ENCODE peak calls at places on chromosomes 12 and 14, in five cellular contexts. One of them, this sample, is unnamed.
A peak's percentile ranks its signal among the peaks of the same experiment; 100 is the strongest.

GRCh38 chr14:100593751-100594624 is 6.8 kb upstream of the BEGAIN start:
- DNase-seq in H9: no peak
- DNase-seq in neuronal stem cell: no peak
- DNase-seq in mesenchymal stem cell: no peak
- DNase-seq in H1: no peak
- DNase-seq in this sample: no peak

GRCh38 chr14:67385120-67385519 is 25.0 kb downstream of the EIF2S1 start:
- DNase-seq in H9: no peak
- DNase-seq in neuronal stem cell: no peak
- DNase-seq in H1: no peak
- DNase-seq in mesenchymal stem cell: no peak
- DNase-seq in this sample: no peak

GRCh38 chr12:3041558-3042164 is 35.5 kb upstream of the TSPAN9 start:
- DNase-seq in H9: peak; percentile 88
- DNase-seq in mesenchymal stem cell: peak; percentile 85
- DNase-seq in H1: peak; percentile 69
- DNase-seq in neuronal stem cell: peak; percentile 68
- DNase-seq in this sample: peak; percentile 75

GRCh38 chr12:107320929-107321618 is 227.7 kb upstream of the CRY1 start:
- DNase-seq in H1: peak; percentile 68
- DNase-seq in neuronal stem cell: no peak
- DNase-seq in H9: peak; percentile 70
- DNase-seq in mesenchymal stem cell: no peak
- DNase-seq in this sample: peak; percentile 10

GRCh38 chr12:33052141-33053051 is 155.8 kb upstream of the PKP2 start:
- DNase-seq in H1: no peak
- DNase-seq in H9: no peak
- DNase-seq in mesenchymal stem cell: no peak
- DNase-seq in neuronal stem cell: no peak
- DNase-seq in this sample: no peak

GRCh38 chr12:106046301-106046846 is 92.4 kb downstream of the NUAK1 start:
- DNase-seq in H9: no peak
- DNase-seq in mesenchymal stem cell: no peak
- DNase-seq in H1: no peak
- DNase-seq in neuronal stem cell: no peak
- DNase-seq in this sample: no peak

GRCh38 chr14:103216399-103216798 is 93.1 kb downstream of the TNFAIP2 start:
- DNase-seq in H1: no peak
- DNase-seq in mesenchymal stem cell: no peak
- DNase-seq in H9: no peak
- DNase-seq in neuronal stem cell: no peak
- DNase-seq in this sample: no peak

GRCh38 chr14:73607241-73607640 is 5.1 kb upstream of the ACOT6 start:
- DNase-seq in H1: no peak
- DNase-seq in mesenchymal stem cell: no peak
- DNase-seq in H9: no peak
- DNase-seq in neuronal stem cell: no peak
- DNase-seq in this sample: no peak

GRCh38 chr12:131102991-131103609 is 149.4 kb downstream of the ADGRD1 start:
- DNase-seq in mesenchymal stem cell: no peak
- DNase-seq in neuronal stem cell: peak; percentile 20
- DNase-seq in H9: peak; percentile 35
- DNase-seq in H1: peak; percentile 45
- DNase-seq in this sample: no peak

GRCh38 chr14:78836777-78837176 is 666.6 kb downstream of the NRXN3 start:
- DNase-seq in neuronal stem cell: peak; percentile 44
- DNase-seq in H1: peak; percentile 74
- DNase-seq in mesenchymal stem cell: peak; percentile 61
- DNase-seq in H9: peak; percentile 85
- DNase-seq in this sample: peak; percentile 41

GRCh38 chr12:78864483-78865296 is at the start of gene SYT1:
- DNase-seq in H9: peak; percentile 98
- DNase-seq in mesenchymal stem cell: peak; percentile 91
- DNase-seq in neuronal stem cell: peak; percentile 85
- DNase-seq in H1: peak; percentile 56
- DNase-seq in this sample: no peak

GRCh38 chr14:71574976-71575375 is 357.3 kb upstream of the RGS6 start:
- DNase-seq in mesenchymal stem cell: peak; percentile 83
- DNase-seq in H1: no peak
- DNase-seq in H9: no peak
- DNase-seq in neuronal stem cell: no peak
- DNase-seq in this sample: peak; percentile 33

GRCh38 chr14:24171422-24172260 is at the start of gene REC8:
- DNase-seq in H1: peak; percentile 97
- DNase-seq in mesenchymal stem cell: peak; percentile 92
- DNase-seq in H9: peak; percentile 100
- DNase-seq in neuronal stem cell: peak; percentile 94
- DNase-seq in this sample: no peak

GRCh38 chr14:54446201-54446693 is 5.1 kb upstream of the CNIH1 start:
- DNase-seq in H1: no peak
- DNase-seq in H9: no peak
- DNase-seq in mesenchymal stem cell: no peak
- DNase-seq in neuronal stem cell: no peak
- DNase-seq in this sample: no peak

GRCh38 chr12:131013118-131013517 is 59.4 kb downstream of the ADGRD1 start:
- DNase-seq in H1: no peak
- DNase-seq in H9: no peak
- DNase-seq in mesenchymal stem cell: no peak
- DNase-seq in neuronal stem cell: no peak
- DNase-seq in this sample: no peak

GRCh38 chr14:38405851-38406630 is 150.1 kb upstream of the CLEC14A start:
- DNase-seq in H1: no peak
- DNase-seq in H9: peak; percentile 39
- DNase-seq in mesenchymal stem cell: peak; percentile 75
- DNase-seq in neuronal stem cell: peak; percentile 40
- DNase-seq in this sample: no peak

GRCh38 chr12:80272516-80272915 is 171.5 kb upstream of the PTPRQ start:
- DNase-seq in H9: no peak
- DNase-seq in neuronal stem cell: peak; percentile 11
- DNase-seq in H1: no peak
- DNase-seq in mesenchymal stem cell: no peak
- DNase-seq in this sample: no peak

GRCh38 chr14:34872822-34873590 is 2.2 kb downstream of the BAZ1A start:
- DNase-seq in H1: no peak
- DNase-seq in neuronal stem cell: peak; percentile 2
- DNase-seq in H9: peak; percentile 75
- DNase-seq in mesenchymal stem cell: peak; percentile 68
- DNase-seq in this sample: no peak

GRCh38 chr14:96149131-96149530 is 55.5 kb upstream of the BDKRB2 start:
- DNase-seq in H1: no peak
- DNase-seq in neuronal stem cell: no peak
- DNase-seq in H9: no peak
- DNase-seq in mesenchymal stem cell: no peak
- DNase-seq in this sample: no peak

GRCh38 chr14:94123296-94123695 is 6.1 kb downstream of the IFI27L2 start:
- DNase-seq in H1: no peak
- DNase-seq in H9: peak; percentile 17
- DNase-seq in mesenchymal stem cell: no peak
- DNase-seq in neuronal stem cell: no peak
- DNase-seq in this sample: no peak

GRCh38 chr12:43501705-43502104 is 50.3 kb downstream of the ADAMTS20 start:
- DNase-seq in H1: no peak
- DNase-seq in H9: no peak
- DNase-seq in mesenchymal stem cell: peak; percentile 40
- DNase-seq in neuronal stem cell: no peak
- DNase-seq in this sample: no peak

GRCh38 chr14:102943979-102944378 is 21.5 kb downstream of the AMN start:
- DNase-seq in mesenchymal stem cell: no peak
- DNase-seq in H1: no peak
- DNase-seq in H9: no peak
- DNase-seq in neuronal stem cell: no peak
- DNase-seq in this sample: no peak

GRCh38 chr12:112861284-112861683 is 45.5 kb upstream of the OAS1 start:
- DNase-seq in H1: no peak
- DNase-seq in neuronal stem cell: no peak
- DNase-seq in mesenchymal stem cell: no peak
- DNase-seq in H9: no peak
- DNase-seq in this sample: no peak

GRCh38 chr12:122976648-122976975 is 1.6 kb downstream of the OGFOD2 start:
- DNase-seq in H9: no peak
- DNase-seq in neuronal stem cell: no peak
- DNase-seq in H1: no peak
- DNase-seq in mesenchymal stem cell: no peak
- DNase-seq in this sample: no peak

GRCh38 chr12:98373019-98373554 is 142.3 kb upstream of the TMPO start:
- DNase-seq in neuronal stem cell: peak; percentile 62
- DNase-seq in mesenchymal stem cell: peak; percentile 62
- DNase-seq in H1: no peak
- DNase-seq in H9: no peak
- DNase-seq in this sample: peak; percentile 69

GRCh38 chr12:12003609-12004008 is 67.1 kb upstream of the BCL2L14 start:
- DNase-seq in mesenchymal stem cell: no peak
- DNase-seq in H1: no peak
- DNase-seq in H9: no peak
- DNase-seq in neuronal stem cell: no peak
- DNase-seq in this sample: no peak

GRCh38 chr14:76640923-76641395 is 120.3 kb upstream of the VASH1 start:
- DNase-seq in H9: no peak
- DNase-seq in H1: no peak
- DNase-seq in mesenchymal stem cell: no peak
- DNase-seq in neuronal stem cell: no peak
- DNase-seq in this sample: no peak

GRCh38 chr12:46024099-46024498 is 33.7 kb upstream of the SCAF11 start:
- DNase-seq in H1: no peak
- DNase-seq in H9: no peak
- DNase-seq in mesenchymal stem cell: no peak
- DNase-seq in neuronal stem cell: no peak
- DNase-seq in this sample: no peak

GRCh38 chr12:100706029-100706428 is 88.5 kb upstream of the ANO4 start:
- DNase-seq in H9: no peak
- DNase-seq in H1: no peak
- DNase-seq in mesenchymal stem cell: peak; percentile 93
- DNase-seq in neuronal stem cell: no peak
- DNase-seq in this sample: peak; percentile 85

GRCh38 chr12:15855646-15856045 is 26.5 kb upstream of the STRAP start:
- DNase-seq in H9: no peak
- DNase-seq in mesenchymal stem cell: peak; percentile 66
- DNase-seq in neuronal stem cell: no peak
- DNase-seq in H1: no peak
- DNase-seq in this sample: peak; percentile 21

GRCh38 chr12:15858348-15858747 is 23.8 kb upstream of the STRAP start:
- DNase-seq in neuronal stem cell: no peak
- DNase-seq in H1: no peak
- DNase-seq in mesenchymal stem cell: no peak
- DNase-seq in H9: peak; percentile 62
- DNase-seq in this sample: no peak

GRCh38 chr12:15861404-15861803 is 20.8 kb upstream of the STRAP start:
- DNase-seq in neuronal stem cell: no peak
- DNase-seq in H9: no peak
- DNase-seq in mesenchymal stem cell: no peak
- DNase-seq in H1: no peak
- DNase-seq in this sample: no peak

GRCh38 chr12:15856097-15856982 is 25.8 kb upstream of the STRAP start:
- DNase-seq in mesenchymal stem cell: peak; percentile 78
- DNase-seq in H9: no peak
- DNase-seq in H1: peak; percentile 58
- DNase-seq in neuronal stem cell: peak; percentile 56
- DNase-seq in this sample: peak; percentile 88

GRCh38 chr12:15859136-15859535 is 23.1 kb upstream of the STRAP start:
- DNase-seq in H9: no peak
- DNase-seq in mesenchymal stem cell: no peak
- DNase-seq in H1: no peak
- DNase-seq in neuronal stem cell: no peak
- DNase-seq in this sample: no peak
- H2BK5ac ChIP-seq in H9: no peak overlapping the region
- H2BK5ac ChIP-seq in mesenchymal stem cell: no peak overlapping the region
- H2BK5ac ChIP-seq in H1: no peak overlapping the region
- H2BK5ac ChIP-seq in neuronal stem cell: no peak overlapping the region
- H2BK5ac ChIP-seq in this sample: no peak overlapping the region

GRCh38 chr14:42550282-42550681 is 943.6 kb downstream of the LRFN5 start:
- DNase-seq in H1: no peak
- DNase-seq in mesenchymal stem cell: no peak
- DNase-seq in neuronal stem cell: no peak
- DNase-seq in H9: no peak
- DNase-seq in this sample: no peak

GRCh38 chr14:42548349-42548748 is 941.7 kb downstream of the LRFN5 start:
- DNase-seq in H1: no peak
- DNase-seq in H9: no peak
- DNase-seq in neuronal stem cell: no peak
- DNase-seq in mesenchymal stem cell: no peak
- DNase-seq in this sample: no peak

GRCh38 chr14:42555365-42555764 is 948.7 kb downstream of the LRFN5 start:
- DNase-seq in neuronal stem cell: no peak
- DNase-seq in H1: no peak
- DNase-seq in mesenchymal stem cell: no peak
- DNase-seq in H9: no peak
- DNase-seq in this sample: no peak

GRCh38 chr14:42556551-42556950 is 949.9 kb downstream of the LRFN5 start:
- DNase-seq in neuronal stem cell: no peak
- DNase-seq in H1: no peak
- DNase-seq in H9: no peak
- DNase-seq in mesenchymal stem cell: peak; percentile 6
- DNase-seq in this sample: no peak

DNA sequence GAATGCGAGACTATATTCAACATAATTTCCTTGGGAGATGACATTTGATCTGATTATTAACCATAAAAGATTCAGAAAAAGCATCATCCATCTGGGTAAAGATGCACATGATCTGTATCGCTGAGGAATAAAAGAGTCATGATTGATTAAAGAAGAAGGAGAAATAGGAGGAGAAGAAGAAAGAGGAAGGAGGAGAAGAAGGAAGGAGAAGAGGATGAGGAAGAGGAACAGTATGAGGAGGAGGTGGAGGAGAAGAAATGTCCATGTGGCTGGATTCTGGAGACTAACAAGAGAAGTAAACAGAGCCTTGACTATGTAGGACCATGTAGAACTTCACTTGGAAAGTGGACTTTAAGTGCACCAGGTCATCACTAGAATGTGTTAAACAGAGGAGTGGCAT is 947.4 kb downstream of the LRFN5 start:
- DNase-seq in H9: no peak
- DNase-seq in mesenchymal stem cell: no peak
- DNase-seq in H1: no peak
- DNase-seq in neuronal stem cell: no peak
- DNase-seq in this sample: no peak
- H2BK12ac ChIP-seq in H9: no peak overlapping the region
- H2BK12ac ChIP-seq in mesenchymal stem cell: no peak overlapping the region
- H2BK12ac ChIP-seq in H1: no peak overlapping the region
- H2BK12ac ChIP-seq in neuronal stem cell: no peak overlapping the region
- H2BK12ac ChIP-seq in this sample: no peak overlapping the region

DNA sequence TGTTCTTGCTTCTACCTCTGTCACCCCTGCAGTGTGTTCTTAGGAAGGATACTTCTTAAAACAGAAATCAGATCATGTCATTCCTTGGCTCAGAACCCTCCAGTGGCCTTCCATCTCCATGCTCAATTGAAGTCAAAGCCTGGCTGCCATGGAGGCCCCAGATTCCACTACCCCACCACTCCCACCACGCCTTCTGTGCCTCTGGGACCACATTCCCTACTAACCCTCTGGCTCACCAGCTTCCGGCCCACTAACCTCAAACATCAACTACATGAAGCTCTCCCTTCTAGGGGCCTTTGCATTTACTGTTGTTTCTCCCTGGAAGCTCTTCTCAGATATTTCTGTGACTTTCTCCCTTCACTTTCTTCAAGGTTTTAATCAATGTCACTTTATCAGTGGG is 76.1 kb upstream of the REP15 start:
- DNase-seq in neuronal stem cell: no peak
- DNase-seq in H9: no peak
- DNase-seq in mesenchymal stem cell: peak; percentile 15
- DNase-seq in H1: no peak
- DNase-seq in this sample: no peak
- H2BK5ac ChIP-seq in neuronal stem cell: no peak overlapping the region
- H2BK5ac ChIP-seq in H9: no peak overlapping the region
- H2BK5ac ChIP-seq in mesenchymal stem cell: no peak overlapping the region
- H2BK5ac ChIP-seq in H1: no peak overlapping the region
- H2BK5ac ChIP-seq in this sample: peak overlapping the region; percentile 42

GRCh38 chr14:53032161-53032803 is 81.4 kb upstream of the FERMT2 start:
- DNase-seq in neuronal stem cell: peak; percentile 5
- DNase-seq in H1: no peak
- DNase-seq in mesenchymal stem cell: peak; percentile 75
- DNase-seq in H9: no peak
- DNase-seq in this sample: peak; percentile 75
- H2BK12ac ChIP-seq in neuronal stem cell: no peak overlapping the region
- H2BK12ac ChIP-seq in H1: no peak overlapping the region
- H2BK12ac ChIP-seq in mesenchymal stem cell: no peak overlapping the region
- H2BK12ac ChIP-seq in H9: no peak overlapping the region
- H2BK12ac ChIP-seq in this sample: no peak overlapping the region

This sample was measured in trophoblast cell.